ENCODE peak calls at places on chromosomes 6 and 20, in eight cellular contexts. Q, P, R, C, X, V, U and D are unnamed samples.

GRCh38 chr6:49980898-49981297 is 11.5 kb upstream of the DEFB113 start:
- DNase-seq in U (no peak), R (peak), X (no peak), V (peak), P (no peak), Q (no peak), C (no peak), D (no peak)

GRCh38 chr6:11058406-11058805 is 14.3 kb upstream of the ELOVL2 start:
- DNase-seq in U (no peak), X (no peak), P (no peak), Q (no peak), V (no peak), C (no peak), R (no peak), D (no peak)

GRCh38 chr6:70651326-70651905 is 16.3 kb upstream of the SMAP1 start:
- DNase-seq in P (no peak), Q (no peak), V (no peak), C (no peak), R (no peak), X (no peak), U (no peak), D (no peak)

GRCh38 chr6:150902142-150902800 is 36.8 kb downstream of the MTHFD1L start:
- DNase-seq in R (no peak), P (no peak), V (no peak), U (no peak), X (no peak), C (no peak), Q (no peak), D (no peak)

GRCh38 chr6:97697450-97697849 is 414.4 kb upstream of the MMS22L start:
- DNase-seq in X (no peak), U (no peak), Q (no peak), P (no peak), R (no peak), C (no peak), V (no peak), D (no peak)

GRCh38 chr20:48784273-48784641 is 43.5 kb downstream of the PREX1 start:
- DNase-seq in P (no peak), R (no peak), V (no peak), Q (no peak), X (no peak), U (no peak), C (no peak), D (no peak)

GRCh38 chr20:19794941-19795340 is 36.9 kb downstream of the RIN2 start:
- DNase-seq in P (no peak), X (no peak), R (no peak), C (no peak), Q (no peak), V (no peak), U (no peak), D (no peak)

GRCh38 chr6:158383057-158383456 is 70.8 kb downstream of the TULP4 start:
- DNase-seq in C (no peak), U (no peak), V (no peak), X (no peak), P (no peak), Q (no peak), R (no peak), D (no peak)

GRCh38 chr20:62576815-62577214 is 65.5 kb upstream of the SLCO4A1 start:
- DNase-seq in C (no peak), Q (no peak), U (peak), R (no peak), X (no peak), V (no peak), P (peak), D (no peak)

GRCh38 chr6:45630801-45631200 is 253.1 kb upstream of the SUPT3H start:
- DNase-seq in U (no peak), X (no peak), C (no peak), V (no peak), Q (no peak), P (no peak), R (no peak), D (no peak)

GRCh38 chr6:142384455-142385332 is 82.9 kb downstream of the ADGRG6 start:
- DNase-seq in V (no peak), X (no peak), Q (no peak), P (no peak), R (no peak), C (no peak), U (no peak), D (no peak)

GRCh38 chr6:75167426-75167825 is 38.4 kb downstream of the COL12A1 start:
- DNase-seq in R (no peak), V (no peak), Q (no peak), C (no peak), U (no peak), P (no peak), X (no peak), D (no peak)

DNA sequence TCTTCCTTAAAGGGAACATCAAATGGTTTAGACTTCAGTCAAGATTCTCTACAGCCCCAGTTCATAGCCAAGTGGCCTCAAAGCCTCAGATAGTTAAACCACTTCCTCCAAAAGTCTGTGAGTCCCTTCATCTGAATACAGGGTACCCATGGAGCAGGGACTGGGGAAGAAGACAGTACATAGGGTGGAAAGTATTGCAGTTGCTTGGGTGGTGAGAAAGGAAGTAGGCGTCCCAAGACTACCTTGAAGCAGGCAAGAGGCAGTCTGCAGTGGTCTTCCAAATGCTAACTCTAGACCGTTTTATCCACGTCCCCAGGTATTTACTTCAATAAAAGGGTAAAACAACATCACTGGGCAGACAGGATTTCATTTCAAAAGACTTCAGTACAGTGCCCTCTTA is 2.0 kb downstream of the FYN start:
- DNase-seq in C (no peak), U (no peak), R (no peak), Q (no peak), V (no peak), X (no peak), P (no peak), D (no peak)
- TF ChIP-seq REST in C (no peak), U (no peak), R (no peak), Q (no peak), V (no peak), X (no peak), P (no peak), D (no peak)

DNA sequence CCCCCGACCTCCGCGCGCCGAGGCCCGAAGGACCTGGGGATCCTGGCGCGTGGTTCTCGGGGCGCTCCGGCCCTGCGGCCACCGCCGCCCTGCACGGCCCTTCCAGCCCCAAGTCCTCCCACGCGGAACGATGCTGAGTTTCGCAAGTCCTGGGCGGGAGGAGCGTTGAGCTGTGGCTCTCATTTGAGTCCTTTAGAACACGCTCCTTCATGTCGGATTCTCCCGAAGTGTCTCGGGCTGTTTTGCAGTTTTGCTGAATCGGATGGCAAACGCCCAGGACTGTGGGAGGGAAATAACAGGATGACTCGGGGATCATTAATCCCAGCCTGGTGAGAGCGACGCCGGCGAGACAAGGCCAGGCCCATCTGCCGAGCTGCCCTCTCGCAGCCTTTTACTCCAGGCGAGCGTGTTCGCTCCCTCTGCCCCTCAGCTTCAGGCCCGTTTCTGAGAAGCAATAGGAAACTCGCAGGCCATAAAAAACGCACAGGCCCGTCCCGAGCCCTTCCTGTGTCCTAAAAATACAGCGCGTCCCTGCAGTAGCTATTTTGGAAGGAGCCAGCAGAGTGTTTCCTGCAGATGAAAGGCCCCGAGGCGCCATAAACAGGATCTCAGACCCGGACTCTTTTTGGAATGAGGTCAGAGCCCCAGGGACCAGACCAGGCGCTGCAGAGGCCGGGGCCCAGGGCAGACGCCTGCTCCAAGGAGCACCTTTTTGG is 153.5 kb downstream of the DLL1 start:
- DNase-seq in R (no peak), X (no peak), U (no peak), Q (no peak), P (no peak), C (no peak), V (no peak), D (no peak)
- TF ChIP-seq REST in R (no peak), X (no peak), U (no peak), Q (no peak), P (no peak), C (no peak), V (no peak), D (no peak)

DNA sequence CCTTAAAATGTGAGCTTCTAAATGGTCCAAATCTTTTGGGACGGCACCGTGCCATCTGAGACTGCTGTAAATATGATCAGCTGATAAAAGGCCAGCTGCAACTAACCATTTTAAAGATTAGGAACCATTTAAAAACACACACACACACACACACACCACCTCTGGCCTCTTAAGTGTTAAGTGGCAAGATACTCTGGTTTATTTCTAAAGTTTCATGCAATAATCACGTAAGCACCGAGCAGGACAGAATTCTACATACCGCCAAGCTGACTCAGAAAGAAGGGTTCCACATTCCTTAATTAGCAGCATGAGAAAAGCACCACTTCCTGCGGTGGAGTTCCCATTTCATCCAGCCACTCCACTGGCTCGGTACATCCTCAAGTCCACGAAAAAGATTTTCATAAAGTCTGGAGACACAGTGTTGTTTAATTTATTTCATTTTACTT is 17.8 kb upstream of the ZNF217 start:
- DNase-seq in U (no peak), Q (peak), P (peak), C (peak), R (peak), V (peak), X (peak), D (no peak)
- TF ChIP-seq REST in U (no peak), Q (no peak), P (no peak), C (no peak), R (no peak), V (no peak), X (no peak), D (no peak)

GRCh38 chr20:50112512-50113419 is at the start of gene UBE2V1:
- DNase-seq in X (no peak), P (peak), V (peak), C (peak), Q (peak), R (peak), U (peak), D (peak)
- TF ChIP-seq REST in X (no peak), P (no peak), V (no peak), C (no peak), Q (no peak), R (no peak), U (no peak), D (no peak)

DNA sequence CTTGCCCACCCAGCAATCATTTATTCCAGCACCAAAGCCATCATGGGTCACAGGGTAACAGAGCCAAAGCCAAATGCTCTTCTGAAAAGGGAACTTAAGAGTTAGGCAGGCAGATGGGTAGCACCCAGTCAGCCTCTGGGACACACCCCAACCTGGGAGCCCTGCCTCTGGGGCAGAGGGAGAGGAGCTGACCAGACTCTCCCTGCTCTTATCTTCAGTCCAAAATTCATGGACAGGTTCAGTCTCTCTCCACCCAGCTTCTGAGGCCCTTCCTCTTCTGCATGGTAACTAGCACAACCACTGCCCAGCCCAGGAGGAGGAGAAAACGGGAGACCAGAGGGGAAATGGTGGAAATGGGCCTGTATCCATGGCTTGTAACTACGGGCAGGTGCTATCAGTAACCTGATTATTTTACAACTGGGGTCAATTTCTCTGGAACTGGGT is 105.4 kb downstream of the NOL4L start:
- DNase-seq in X (no peak), Q (no peak), P (no peak), U (no peak), C (no peak), R (no peak), V (no peak), D (no peak)
- TF ChIP-seq REST in X (no peak), Q (no peak), P (no peak), U (no peak), C (no peak), R (no peak), V (no peak), D (no peak)

GRCh38 chr6:56093776-56094175 is 153.6 kb downstream of the COL21A1 start:
- DNase-seq in R (no peak), C (no peak), V (no peak), U (no peak), Q (no peak), X (no peak), P (no peak), D (no peak)

GRCh38 chr6:56087421-56087820 is 160.0 kb downstream of the COL21A1 start:
- DNase-seq in C (no peak), P (no peak), Q (no peak), V (no peak), X (no peak), U (no peak), R (no peak), D (no peak)

GRCh38 chr6:56096454-56096853 is 150.9 kb downstream of the COL21A1 start:
- DNase-seq in P (no peak), U (no peak), R (no peak), Q (no peak), V (no peak), X (no peak), C (no peak), D (no peak)

GRCh38 chr6:56088641-56089040 is 158.7 kb downstream of the COL21A1 start:
- DNase-seq in C (no peak), P (no peak), V (no peak), U (no peak), R (no peak), Q (no peak), X (no peak), D (no peak)

GRCh38 chr6:56091159-56091869 is 156.1 kb downstream of the COL21A1 start:
- DNase-seq in R (peak), V (no peak), Q (no peak), C (peak), U (no peak), P (no peak), X (peak), D (peak)
- TF ChIP-seq REST in R (no peak), V (no peak), Q (no peak), C (no peak), U (no peak), P (no peak), X (no peak), D (no peak)

DNA sequence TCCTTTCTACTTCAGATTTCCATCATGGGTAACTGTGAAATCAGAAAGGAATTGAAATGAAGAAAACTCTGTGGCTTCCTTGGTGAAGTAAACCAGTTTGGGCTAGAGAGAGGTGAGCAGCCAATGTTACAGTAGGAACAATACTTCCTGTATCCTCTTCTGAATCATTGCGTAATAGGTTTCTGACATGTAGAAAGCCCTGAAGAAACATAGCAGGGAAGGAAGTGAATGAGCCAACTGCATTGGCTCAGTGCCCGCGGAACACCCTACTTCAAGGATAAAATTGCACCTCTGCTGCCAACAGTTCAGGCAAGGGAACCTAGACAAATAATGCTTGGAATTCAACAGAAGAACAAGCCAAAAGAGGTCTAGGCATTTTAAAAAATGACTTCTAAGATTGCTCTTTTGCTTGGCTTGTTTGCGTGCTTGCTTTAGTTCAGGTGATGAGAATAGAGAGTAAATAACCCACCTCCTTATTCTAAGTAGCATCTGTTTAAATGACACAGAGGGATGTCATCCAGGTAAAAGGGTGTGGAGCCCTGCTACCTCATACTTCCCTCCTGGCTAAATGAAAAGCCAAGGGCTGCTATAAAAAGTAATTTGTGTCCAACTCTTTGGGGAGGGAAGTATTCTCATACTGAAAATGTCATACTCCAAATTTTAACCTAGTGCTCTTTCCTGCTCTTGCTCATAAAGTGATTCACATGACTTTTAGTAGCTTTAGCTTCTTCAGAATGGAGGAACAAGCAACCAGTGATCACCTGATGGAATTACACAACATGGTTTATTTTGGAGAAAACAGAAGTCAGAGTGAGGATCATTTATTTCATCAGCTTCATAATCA is 30.0 kb upstream of the AKIRIN2 start:
- DNase-seq in R (peak), Q (no peak), U (no peak), X (peak), C (peak), V (peak), P (peak), D (peak)
- TF ChIP-seq REST in R (no peak), Q (no peak), U (no peak), X (no peak), C (no peak), V (no peak), P (no peak), D (peak)

GRCh38 chr6:137811121-137811911 is 55.7 kb upstream of the TNFAIP3 start:
- DNase-seq in V (peak), U (peak), P (peak), C (peak), R (peak), X (peak), Q (no peak), D (peak)
- TF ChIP-seq REST in V (no peak), U (no peak), P (no peak), C (no peak), R (no peak), X (no peak), Q (no peak), D (no peak)